ENCODE peak calls at places on chromosomes 4 and X, in seven cellular contexts. F is AML-193; J is HS-5; G is CD8-positive, alpha-beta T cell; Z is AG08395; R is T-helper 1 cell; Y is CD4-positive, CD25-positive, alpha-beta regulatory T cell. K is an unnamed sample.

GRCh38 chr4:124890522-124890921 is 178.0 kb upstream of the ANKRD50 start:
- DNase-seq in Z (no peak), G (no peak), J (peak), Y (no peak), F (no peak), R (no peak), K (no peak)

GRCh38 chrX:71911023-71911730 is 532 bp downstream of the NHSL2 start:
- DNase-seq in G (peak), F (no peak), Z (no peak), J (no peak), Y (peak), R (peak), K (no peak)

GRCh38 chr4:7892212-7893019 is 47.2 kb downstream of the AFAP1 start:
- DNase-seq in J (peak), F (no peak), Y (no peak), G (no peak), Z (peak), R (no peak), K (no peak)

GRCh38 chr4:185227131-185227551 is 17.7 kb downstream of the SNX25 start:
- DNase-seq in F (no peak), Z (no peak), R (no peak), G (no peak), Y (no peak), J (no peak), K (no peak)

GRCh38 chr4:104447346-104447745 is 47.3 kb downstream of the CXXC4 start:
- DNase-seq in Y (no peak), F (no peak), G (no peak), J (no peak), R (no peak), Z (no peak), K (no peak)

GRCh38 chr4:85151349-85151748 is 184.9 kb upstream of the WDFY3 start:
- DNase-seq in R (no peak), F (no peak), Y (no peak), Z (no peak), G (no peak), J (no peak), K (no peak)

GRCh38 chr4:48490012-48490679 is at the start of gene ZAR1:
- DNase-seq in J (no peak), Z (no peak), F (no peak), Y (no peak), R (no peak), G (no peak), K (peak)

GRCh38 chrX:30313322-30313721 is 4.1 kb upstream of the NR0B1 start:
- DNase-seq in Y (no peak), R (no peak), J (no peak), Z (no peak), G (no peak), F (no peak), K (peak)

GRCh38 chrX:129696463-129697155 is 41.9 kb upstream of the APLN start:
- DNase-seq in G (no peak), F (no peak), Z (no peak), Y (no peak), J (no peak), R (no peak), K (no peak)

GRCh38 chrX:139194571-139195280 is 335.8 kb upstream of the F9 start:
- DNase-seq in G (no peak), Y (no peak), Z (no peak), J (no peak), R (no peak), F (no peak), K (no peak)

GRCh38 chrX:20383487-20383886 is 116.8 kb upstream of the RPS6KA3 start:
- DNase-seq in R (no peak), J (no peak), Y (no peak), Z (no peak), F (no peak), G (no peak), K (no peak)

GRCh38 chr4:122882830-122883229 is 39.6 kb downstream of the NUDT6 start:
- DNase-seq in Y (no peak), R (no peak), Z (peak), J (no peak), G (no peak), F (no peak), K (no peak)

GRCh38 chr4:56823933-56824600 is 2.6 kb upstream of the SPINK2 start:
- DNase-seq in Y (no peak), J (no peak), F (no peak), G (no peak), R (no peak), Z (no peak), K (no peak)

GRCh38 chr4:76585897-76586360 is 150.9 kb downstream of the SHROOM3 start:
- DNase-seq in Y (peak), R (no peak), G (no peak), F (no peak), Z (peak), J (no peak), K (peak)

GRCh38 chr4:139514382-139515059 is 41.5 kb downstream of the SETD7 start:
- DNase-seq in R (no peak), F (no peak), G (no peak), Z (no peak), Y (no peak), J (no peak), K (no peak)

GRCh38 chrX:97026406-97026805 is 142.7 kb downstream of the RPA4 start:
- DNase-seq in F (no peak), J (no peak), R (no peak), Y (peak), Z (no peak), G (no peak), K (peak)

GRCh38 chrX:110454336-110454735 is 95.7 kb downstream of the RTL9 start:
- DNase-seq in R (no peak), G (no peak), F (no peak), J (no peak), Z (no peak), Y (no peak), K (no peak)

GRCh38 chr4:107800058-107800457 is 24.7 kb upstream of the SGMS2 start:
- DNase-seq in G (no peak), Z (no peak), J (no peak), F (no peak), Y (no peak), R (no peak), K (no peak)

GRCh38 chrX:108362026-108362425 is 76.2 kb downstream of the COL4A6 start:
- DNase-seq in R (no peak), G (no peak), Y (no peak), Z (no peak), J (no peak), F (no peak), K (no peak)

GRCh38 chr4:122669911-122670738 is 49.3 kb upstream of the IL21 start:
- DNase-seq in F (no peak), G (no peak), Z (no peak), J (no peak), R (no peak), Y (no peak), K (no peak)

GRCh38 chrX:153794897-153795816 is 689 bp downstream of the SSR4 start:
- DNase-seq in Y (peak), Z (peak), R (no peak), J (no peak), F (no peak), G (no peak), K (no peak)

GRCh38 chr4:21451032-21451431 is 497.5 kb downstream of the KCNIP4 start:
- DNase-seq in R (no peak), F (no peak), Y (no peak), J (peak), G (no peak), Z (no peak), K (no peak)

GRCh38 chrX:10062352-10062751 is 94.4 kb upstream of the CLCN4 start:
- DNase-seq in J (no peak), Y (no peak), G (no peak), Z (no peak), R (no peak), F (no peak), K (no peak)

GRCh38 chr4:101299021-101299420 is 48.3 kb downstream of the PPP3CA start:
- DNase-seq in Y (no peak), R (no peak), Z (no peak), G (no peak), J (no peak), F (no peak), K (no peak)

GRCh38 chr4:110514889-110515479 is 39.0 kb downstream of the ENPEP start:
- DNase-seq in G (no peak), Z (peak), F (peak), J (no peak), Y (peak), R (no peak), K (peak)

GRCh38 chrX:111168314-111168713 is 72.3 kb downstream of the PAK3 start:
- DNase-seq in J (no peak), G (no peak), R (no peak), F (peak), Y (peak), Z (no peak), K (peak)

K was measured in NCI-H345.